ENCODE peak calls at places on chromosome 5, in seven cellular contexts. E is NCI-H187; X is COR-L47; R is activated T-helper 1 cell treated with anti-CD3 and anti-CD28 coated beads, Interleukin-2, amount 50 U/mL, for 16 hours; Q is GDM1; U is fibroblast of the aortic adventitia; K is colonic mucosa. S is an unnamed sample.

GRCh38 chr5:10632110-10632903 is 68.4 kb downstream of the ANKRD33B start:
- DNase-seq in R (no peak), Q (no peak), E (no peak), U (no peak), K (no peak), X (no peak), S (no peak)

GRCh38 chr5:22889714-22890113 is 36.6 kb upstream of the CDH12 start:
- DNase-seq in K (no peak), U (no peak), R (no peak), Q (no peak), X (peak), E (no peak), S (no peak)

GRCh38 chr5:128736567-128736966 is 198.5 kb upstream of the FBN2 start:
- DNase-seq in K (peak), X (no peak), Q (no peak), U (no peak), R (no peak), E (no peak), S (peak)

GRCh38 chr5:36696059-36696673 is 89.8 kb downstream of the SLC1A3 start:
- DNase-seq in K (peak), R (no peak), E (no peak), X (no peak), Q (no peak), U (peak), S (peak)

GRCh38 chr5:83721878-83722779 is 1.5 kb upstream of the HAPLN1 start:
- DNase-seq in E (peak), U (peak), X (peak), K (peak), Q (no peak), R (no peak), S (peak)

GRCh38 chr5:74318985-74319563 is 321.5 kb downstream of the ENC1 start:
- DNase-seq in K (no peak), X (no peak), U (peak), E (no peak), R (no peak), Q (no peak), S (peak)

GRCh38 chr5:176190886-176191755 is 47.1 kb upstream of the SIMC1 start:
- DNase-seq in Q (no peak), X (no peak), K (no peak), E (no peak), U (no peak), R (no peak), S (no peak)

GRCh38 chr5:64973226-64973625 is 204.5 kb downstream of the CWC27 start:
- DNase-seq in R (no peak), Q (no peak), X (no peak), K (no peak), U (peak), E (no peak), S (no peak)

GRCh38 chr5:35248843-35249780 is 18.8 kb upstream of the PRLR start:
- DNase-seq in R (no peak), Q (no peak), E (no peak), K (no peak), X (no peak), U (no peak), S (no peak)

GRCh38 chr5:72842816-72843215 is 26.4 kb downstream of the TNPO1 start:
- DNase-seq in Q (peak), E (no peak), R (no peak), X (no peak), U (no peak), K (peak), S (peak)